ENCODE peak calls at places on chromosome 17, in ten cellular contexts. S, N, X, H, O, D, L, W, U and M are unnamed samples.

GRCh38 chr17:40355123-40355803 is 9.3 kb downstream of the GJD3 start:
- DNase-seq in S (peak), H (peak), L (peak), U (peak), D (peak), W (peak), O (no peak), X (peak), N (peak), M (no peak)

GRCh38 chr17:19979917-19980770 is 2.5 kb upstream of the AKAP10 start:
- DNase-seq in X (peak), W (no peak), N (no peak), S (no peak), D (no peak), U (no peak), H (peak), O (no peak), L (no peak), M (no peak)

GRCh38 chr17:32529604-32530003 is 42.8 kb downstream of the CDK5R1 start:
- DNase-seq in U (no peak), L (no peak), N (no peak), S (no peak), D (no peak), W (no peak), X (no peak), H (peak), O (no peak), M (no peak)

GRCh38 chr17:64002658-64003525 is 4.7 kb downstream of the PRR29 start:
- DNase-seq in L (no peak), H (no peak), W (peak), O (no peak), U (no peak), D (no peak), N (no peak), X (no peak), S (peak), M (peak)

GRCh38 chr17:76688165-76688622 is 22.6 kb downstream of the MXRA7 start:
- DNase-seq in W (no peak), N (no peak), X (no peak), D (no peak), U (no peak), L (no peak), H (no peak), O (no peak), S (no peak), M (no peak)

GRCh38 chr17:76844485-76844829 is 23.7 kb upstream of the MGAT5B start:
- DNase-seq in O (no peak), S (no peak), N (no peak), X (no peak), U (no peak), L (no peak), H (no peak), D (no peak), W (peak), M (no peak)

GRCh38 chr17:17420035-17420434 is 56.8 kb upstream of the MED9 start:
- DNase-seq in U (no peak), L (no peak), S (no peak), D (no peak), O (no peak), X (peak), H (no peak), W (no peak), N (no peak), M (peak)

GRCh38 chr17:29162909-29163341 is 17.3 kb downstream of the MYO18A start:
- DNase-seq in O (no peak), N (no peak), L (peak), D (no peak), U (peak), S (no peak), H (no peak), X (no peak), W (no peak), M (no peak)

GRCh38 chr17:47864791-47865216 is 13.8 kb upstream of the SP6 start:
- DNase-seq in X (no peak), W (no peak), N (no peak), S (no peak), O (no peak), D (no peak), H (no peak), U (no peak), L (no peak), M (no peak)

GRCh38 chr17:48591435-48592077 is 1.5 kb upstream of the HOXB3 start:
- DNase-seq in U (no peak), O (no peak), X (no peak), S (no peak), D (no peak), N (no peak), L (no peak), W (no peak), H (no peak), M (no peak)

GRCh38 chr17:58658804-58659713 is 32.8 kb downstream of the TEX14 start:
- DNase-seq in X (peak), U (peak), O (peak), W (peak), S (peak), N (peak), D (peak), H (peak), L (peak), M (peak)

GRCh38 chr17:1029196-1029911 is 32.4 kb downstream of the TIMM22 start:
- DNase-seq in L (no peak), U (peak), H (peak), N (no peak), W (no peak), S (no peak), X (peak), D (no peak), O (no peak), M (no peak)

GRCh38 chr17:1957037-1957436 is 68.1 kb downstream of the RTN4RL1 start:
- DNase-seq in L (no peak), S (no peak), D (no peak), W (no peak), X (no peak), H (peak), U (no peak), O (peak), N (no peak), M (no peak)

GRCh38 chr17:64154321-64155089 is 24.6 kb upstream of the ERN1 start:
- DNase-seq in D (no peak), O (no peak), U (no peak), L (no peak), H (no peak), X (peak), S (no peak), W (no peak), N (no peak), M (no peak)

GRCh38 chr17:27965224-27965623 is 72.1 kb upstream of the LYRM9 start:
- DNase-seq in X (no peak), N (no peak), L (no peak), H (no peak), D (no peak), S (no peak), O (no peak), W (no peak), U (no peak), M (no peak)

GRCh38 chr17:56674401-56674925 is 81.0 kb downstream of the NOG start:
- DNase-seq in X (no peak), U (no peak), D (no peak), O (no peak), L (no peak), H (no peak), S (no peak), N (no peak), W (no peak), M (no peak)

GRCh38 chr17:68291836-68292688 is 767 bp downstream of the ARSG start:
- DNase-seq in W (peak), X (peak), S (peak), N (peak), L (peak), D (peak), H (peak), U (peak), O (no peak), M (peak)

GRCh38 chr17:19009970-19010369 is 5.4 kb upstream of the FAM83G start:
- DNase-seq in N (no peak), X (no peak), W (no peak), U (no peak), L (no peak), D (no peak), O (no peak), S (no peak), H (no peak), M (no peak)

GRCh38 chr17:73262676-73263642 is 1.3 kb upstream of the CPSF4L start:
- DNase-seq in X (no peak), L (no peak), N (no peak), O (no peak), W (peak), U (peak), S (no peak), D (no peak), H (no peak), M (no peak)

GRCh38 chr17:145671-146541 is 8.5 kb downstream of the SCGB1C2 start:
- DNase-seq in O (no peak), N (no peak), X (peak), H (no peak), W (no peak), D (no peak), U (no peak), L (peak), S (no peak), M (peak)

GRCh38 chr17:8997994-8998628 is 23.2 kb upstream of the NTN1 start:
- DNase-seq in W (peak), S (no peak), L (peak), X (peak), O (no peak), N (peak), H (peak), D (peak), U (peak), M (no peak)

GRCh38 chr17:38415250-38416194 is 12.7 kb upstream of the ARHGAP23 start:
- DNase-seq in X (no peak), H (peak), W (no peak), D (peak), N (no peak), U (peak), O (peak), L (peak), S (no peak), M (no peak)

GRCh38 chr17:29982991-29983390 is 41.6 kb downstream of the EFCAB5 start:
- DNase-seq in S (no peak), O (no peak), D (no peak), N (no peak), U (no peak), L (no peak), W (no peak), X (no peak), H (no peak), M (no peak)

GRCh38 chr17:77365584-77366186 is 224.9 kb downstream of the SEC14L1 start:
- DNase-seq in S (peak), H (peak), U (peak), L (no peak), X (peak), D (peak), N (no peak), O (peak), W (peak), M (no peak)

GRCh38 chr17:1492249-1493206 is at the start of gene MYO1C:
- DNase-seq in H (no peak), L (no peak), S (no peak), W (no peak), N (no peak), O (no peak), U (no peak), X (no peak), D (no peak), M (no peak)

GRCh38 chr17:2853111-2853721 is 57.0 kb downstream of the RAP1GAP2 start:
- DNase-seq in S (no peak), N (peak), L (peak), W (peak), X (peak), O (no peak), H (peak), D (peak), U (peak), M (no peak)

GRCh38 chr17:63842173-63842539 is 329 bp downstream of the SMARCD2 start:
- DNase-seq in W (no peak), U (no peak), O (no peak), N (no peak), X (peak), S (peak), H (peak), L (peak), D (no peak), M (no peak)

GRCh38 chr17:80743181-80743771 is 198.6 kb downstream of the RPTOR start:
- DNase-seq in O (no peak), X (no peak), L (no peak), W (no peak), D (no peak), U (no peak), N (no peak), S (no peak), H (no peak), M (no peak)
- TF ChIP-seq CTCF in O (no peak), X (no peak), L (no peak), W (no peak), D (no peak), U (no peak), N (no peak), S (no peak), H (no peak), M (no peak)

GRCh38 chr17:65231662-65232335 is 94.6 kb downstream of the RGS9 start:
- DNase-seq in O (peak), W (peak), N (peak), S (no peak), D (peak), U (peak), X (no peak), L (peak), H (peak), M (peak)
- TF ChIP-seq CTCF in O (peak), W (peak), N (peak), S (no peak), D (peak), U (peak), X (peak), L (no peak), H (peak), M (peak)

GRCh38 chr17:44911133-44912001 is 3.9 kb downstream of the GFAP start:
- DNase-seq in O (no peak), X (peak), U (peak), W (peak), H (peak), D (no peak), L (peak), N (peak), S (no peak), M (no peak)
- TF ChIP-seq CTCF in O (peak), X (peak), U (peak), W (peak), H (peak), D (peak), L (no peak), N (peak), S (no peak), M (peak)

DNA sequence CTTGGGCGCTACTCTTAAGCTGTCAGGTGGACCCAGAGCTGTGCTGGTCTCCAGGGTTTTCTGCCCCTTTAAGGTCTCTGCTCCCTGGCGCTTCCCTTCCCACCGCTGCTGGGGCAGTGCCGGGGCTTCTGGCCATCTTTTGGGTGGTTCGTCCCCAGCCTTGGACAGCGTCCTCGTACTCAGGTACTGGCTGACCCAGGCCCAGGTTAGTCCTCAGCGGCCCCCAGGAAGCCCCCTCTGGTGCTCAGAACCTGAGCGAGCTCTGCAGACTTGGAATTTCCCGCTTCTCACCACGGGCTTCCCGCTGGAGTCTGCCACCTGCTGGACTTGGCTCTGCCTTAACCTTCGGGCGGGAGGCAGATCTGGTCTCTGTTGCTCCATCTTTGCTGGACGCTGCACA is 94.1 kb upstream of the ZNF750 start:
- DNase-seq in U (no peak), L (no peak), H (no peak), S (peak), D (no peak), X (peak), N (no peak), O (no peak), W (no peak), M (peak)
- TF ChIP-seq CTCF in U (no peak), L (no peak), H (no peak), S (no peak), D (no peak), X (no peak), N (no peak), O (peak), W (no peak), M (no peak)